ENCODE peak calls at places on chromosomes 5 and 9, in nine cellular contexts. X, O, N, S, F, C, D, R and K are unnamed samples.
A peak's percentile ranks its signal among the peaks of the same experiment; 100 is the strongest.

GRCh38 chr5:54965806-54966205 is 19.6 kb downstream of the ESM1 start:
- DNase-seq in F (no peak), X (no peak), S (no peak), C (no peak), O (no peak), R (no peak), D (no peak), N (no peak), K (no peak)

GRCh38 chr5:145465487-145466263 is 369.5 kb downstream of the PRELID2 start:
- DNase-seq in C (no peak), F (no peak), X (no peak), D (no peak), S (no peak), N (no peak), R (no peak), O (no peak), K (no peak)

GRCh38 chr5:95791751-95792150 is 30.8 kb downstream of the GLRX start:
- DNase-seq in R (no peak), N (no peak), O (no peak), D (no peak), X (no peak), F (no peak), S (no peak), C (no peak), K (no peak)

GRCh38 chr9:69324549-69325401 is at the start of gene ENTREP1:
- DNase-seq in S (no peak), D (peak; percentile 50), R (peak; percentile 57), F (no peak), X (peak; percentile 42), O (peak; percentile 87), C (peak; percentile 60), N (no peak), K (no peak)

GRCh38 chr5:58497956-58498942 is 7.0 kb downstream of the GAPT start:
- DNase-seq in N (no peak), X (peak; percentile 12), R (peak; percentile 58), S (peak; percentile 5), C (no peak), O (no peak), D (no peak), F (no peak), K (no peak)

GRCh38 chr5:76964018-76964417 is 11.2 kb downstream of the CRHBP start:
- DNase-seq in D (no peak), X (no peak), F (no peak), C (no peak), S (no peak), O (no peak), N (no peak), R (no peak), K (no peak)

GRCh38 chr5:152568101-152568500 is 163.0 kb upstream of the NMUR2 start:
- DNase-seq in D (no peak), R (no peak), N (no peak), X (no peak), F (no peak), O (no peak), S (no peak), C (no peak), K (no peak)

GRCh38 chr5:145014109-145014508 is 821.0 kb downstream of the PRELID2 start:
- DNase-seq in O (no peak), F (no peak), N (no peak), R (no peak), C (no peak), S (no peak), X (no peak), D (no peak), K (no peak)

GRCh38 chr5:177500685-177501522 is 3.5 kb upstream of the PDLIM7 start:
- DNase-seq in C (no peak), D (peak; percentile 84), R (peak; percentile 90), S (no peak), X (peak; percentile 86), N (peak; percentile 78), F (peak; percentile 82), O (peak; percentile 94), K (no peak)

GRCh38 chr9:89699646-89700045 is 94.8 kb downstream of the GADD45G start:
- DNase-seq in R (no peak), O (no peak), X (no peak), D (no peak), C (no peak), N (no peak), F (no peak), S (no peak), K (no peak)

GRCh38 chr9:98795970-98796363 is 388 bp downstream of the ANKS6 start:
- DNase-seq in F (no peak), X (no peak), N (no peak), O (no peak), D (no peak), S (no peak), C (no peak), R (no peak), K (no peak)

GRCh38 chr5:178466342-178466741 is 123.9 kb downstream of the COL23A1 start:
- DNase-seq in N (no peak), D (no peak), R (no peak), F (no peak), X (no peak), S (no peak), O (no peak), C (no peak), K (no peak)

GRCh38 chr5:96408841-96409458 is 24.1 kb downstream of the PCSK1 start:
- DNase-seq in S (no peak), O (no peak), N (no peak), F (no peak), D (no peak), C (no peak), X (no peak), R (peak; percentile 79), K (no peak)

GRCh38 chr5:14472986-14473567 is 108.5 kb upstream of the OTULINL start:
- DNase-seq in R (no peak), C (peak; percentile 38), O (no peak), F (no peak), N (no peak), X (peak; percentile 32), D (no peak), S (no peak), K (no peak)

GRCh38 chr9:110844121-110844520 is 175.5 kb downstream of the MUSK start:
- DNase-seq in D (no peak), F (no peak), N (no peak), C (no peak), X (no peak), S (no peak), R (no peak), O (no peak), K (no peak)

GRCh38 chr5:67234671-67235176 is 38.1 kb upstream of the CD180 start:
- DNase-seq in F (no peak), D (no peak), R (peak; percentile 92), C (no peak), X (no peak), S (peak; percentile 88), N (no peak), O (peak; percentile 52), K (no peak)

GRCh38 chr5:137395011-137395755 is 103.9 kb downstream of the SPOCK1 start:
- DNase-seq in R (peak; percentile 27), F (no peak), O (no peak), N (no peak), D (peak; percentile 30), S (no peak), X (no peak), C (peak; percentile 51), K (no peak)

GRCh38 chr9:94985649-94986048 is 259.1 kb downstream of the AOPEP start:
- DNase-seq in X (no peak), C (no peak), D (no peak), O (no peak), S (no peak), F (no peak), N (no peak), R (peak; percentile 21), K (no peak)

GRCh38 chr5:128551476-128551875 is 13.4 kb upstream of the FBN2 start:
- DNase-seq in S (no peak), O (no peak), D (no peak), F (no peak), X (no peak), N (no peak), R (no peak), C (no peak), K (no peak)

GRCh38 chr9:35940474-35941467 is 17.2 kb downstream of the OR2S2 start:
- DNase-seq in C (no peak), D (no peak), R (no peak), N (no peak), S (no peak), F (no peak), O (no peak), X (no peak), K (no peak)

GRCh38 chr9:35729700-35730485 is 2.1 kb downstream of the TLN1 start:
- DNase-seq in C (peak; percentile 8), O (peak; percentile 86), N (no peak), X (peak; percentile 31), F (peak; percentile 16), D (peak; percentile 24), S (peak; percentile 63), R (peak; percentile 80), K (no peak)

GRCh38 chr5:851076-851475 is 290 bp upstream of the ZDHHC11 start:
- DNase-seq in F (no peak), D (no peak), O (peak; percentile 37), N (no peak), C (no peak), S (no peak), R (no peak), X (no peak), K (peak; percentile 66)

GRCh38 chr5:84724683-84725082 is 340.0 kb upstream of the EDIL3 start:
- DNase-seq in F (no peak), D (no peak), N (no peak), X (no peak), R (peak; percentile 35), O (no peak), S (peak; percentile 20), C (no peak), K (no peak)

GRCh38 chr9:125815568-125815967 is 68.4 kb downstream of the PBX3 start:
- DNase-seq in D (no peak), R (peak; percentile 42), F (no peak), X (no peak), N (no peak), O (no peak), C (peak; percentile 21), S (no peak), K (no peak)

GRCh38 chr5:149141224-149141956 is at the start of gene ABLIM3:
- DNase-seq in C (no peak), R (peak; percentile 85), S (no peak), F (peak; percentile 78), X (peak; percentile 57), D (peak; percentile 29), O (peak; percentile 80), N (peak; percentile 39), K (peak; percentile 75)

GRCh38 chr9:86573886-86574285 is 219.7 kb upstream of the TUT7 start:
- DNase-seq in S (no peak), R (no peak), D (no peak), C (no peak), F (no peak), N (no peak), X (no peak), O (no peak), K (no peak)